ENCODE peak calls at places on chromosomes 2 and 18, in six cellular contexts. G is CMK, S is AML-193, W is amniotic stem cell, C is Daoy, V is neural progenitor cell. N is an unnamed sample.

GRCh38 chr2:217520361-217521010 is 482.3 kb downstream of the TNS1 start:
- DNase-seq in V (no peak), W (peak), C (peak), G (no peak), S (no peak), N (no peak)

GRCh38 chr2:113208995-113209868 is 35.5 kb downstream of the PSD4 start:
- DNase-seq in S (no peak), C (peak), G (no peak), W (peak), V (no peak), N (no peak)

GRCh38 chr18:63869374-63869773 is 18.1 kb upstream of the SERPINB2 start:
- DNase-seq in S (no peak), W (no peak), G (no peak), V (no peak), C (peak), N (no peak)

GRCh38 chr2:28063492-28063962 is 173.0 kb downstream of the BABAM2 start:
- DNase-seq in W (no peak), V (no peak), G (no peak), S (no peak), C (no peak), N (no peak)

GRCh38 chr18:76130845-76131244 is 364.2 kb downstream of the ZNF516 start:
- DNase-seq in V (no peak), W (no peak), G (no peak), S (no peak), C (peak), N (no peak)

GRCh38 chr2:8761529-8762164 is 75.8 kb downstream of the KIDINS220 start:
- DNase-seq in C (no peak), W (peak), G (peak), S (peak), V (peak), N (peak)

GRCh38 chr2:66866331-66867037 is 431.6 kb downstream of the MEIS1 start:
- DNase-seq in V (no peak), C (no peak), W (no peak), S (no peak), G (no peak), N (no peak)

GRCh38 chr2:71333619-71334018 is 2.0 kb downstream of the ZNF638 start:
- DNase-seq in G (peak), V (no peak), W (no peak), S (no peak), C (no peak), N (no peak)

GRCh38 chr2:157394928-157395327 is 49.0 kb downstream of the CYTIP start:
- DNase-seq in W (no peak), V (no peak), G (no peak), S (no peak), C (no peak), N (no peak)

GRCh38 chr2:144012304-144012703 is 507.6 kb downstream of the ZEB2 start:
- DNase-seq in C (no peak), V (no peak), G (no peak), S (no peak), W (no peak), N (no peak)

GRCh38 chr2:156331572-156332451 is 709 bp downstream of the NR4A2 start:
- DNase-seq in G (no peak), V (peak), S (no peak), C (peak), W (peak), N (peak)

GRCh38 chr2:8049851-8050571 is 631.8 kb upstream of the ID2 start:
- DNase-seq in W (no peak), G (no peak), V (no peak), S (no peak), C (no peak), N (no peak)

GRCh38 chr2:24930768-24931167 is 10.7 kb upstream of the ADCY3 start:
- DNase-seq in C (no peak), S (no peak), G (no peak), W (no peak), V (no peak), N (no peak)

GRCh38 chr2:9174771-9175441 is 31.7 kb upstream of the ASAP2 start:
- DNase-seq in G (no peak), S (no peak), W (peak), V (no peak), C (peak), N (no peak)

GRCh38 chr2:201260302-201260800 is at the start of gene CASP8:
- DNase-seq in W (no peak), C (peak), S (peak), V (no peak), G (peak), N (no peak)

GRCh38 chr2:128775401-128776285 is 457.0 kb upstream of the HS6ST1 start:
- DNase-seq in S (no peak), V (no peak), W (no peak), G (no peak), C (no peak), N (peak)